ENCODE peak calls at places on chromosome 2, in eight cellular contexts. D is Right ventricle myocardium superior; X is NCI-H774; L is left colon; B is cardiac septum; S is activated naive CD4-positive, alpha-beta T cell; Z is Peyer's patch; A is iris pigment epithelial cell. O is an unnamed sample.
A peak's percentile ranks its signal among the peaks of the same experiment; 100 is the strongest.

GRCh38 chr2:54073796-54074195 is 41.6 kb upstream of the ACYP2 start:
- DNase-seq in D (no peak), X (no peak), L (no peak), B (no peak), S (no peak), Z (no peak), A (peak; percentile 67), O (peak; percentile 30)

GRCh38 chr2:71455011-71455740 is 1.8 kb downstream of the DYSF start:
- DNase-seq in D (no peak), X (no peak), L (no peak), B (peak; percentile 75), S (no peak), Z (no peak), A (no peak), O (no peak)

GRCh38 chr2:20143263-20143662 is 81.7 kb downstream of the SDC1 start:
- DNase-seq in D (no peak), X (no peak), L (no peak), B (no peak), S (no peak), Z (no peak), A (peak; percentile 68), O (peak; percentile 27)

GRCh38 chr2:241762933-241763369 is 13.7 kb upstream of the GAL3ST2 start:
- DNase-seq in D (no peak), X (no peak), L (no peak), B (peak; percentile 62), S (no peak), Z (peak; percentile 54), A (no peak), O (peak; percentile 57)

GRCh38 chr2:237746302-237747080 is 52.1 kb upstream of the RBM44 start:
- DNase-seq in D (no peak), X (no peak), L (no peak), B (no peak), S (no peak), Z (no peak), A (no peak), O (no peak)

GRCh38 chr2:231821908-231822307 is 35.7 kb downstream of the COPS7B start:
- DNase-seq in D (no peak), X (no peak), L (no peak), B (no peak), S (no peak), Z (no peak), A (no peak), O (no peak)

GRCh38 chr2:32168513-32168912 is 2.8 kb downstream of the SLC30A6 start:
- DNase-seq in D (no peak), X (no peak), L (no peak), B (no peak), S (no peak), Z (no peak), A (no peak), O (no peak)

GRCh38 chr2:207995887-207996286 is 29.4 kb downstream of the PLEKHM3 start:
- DNase-seq in D (no peak), X (no peak), L (no peak), B (no peak), S (no peak), Z (no peak), A (peak; percentile 32), O (no peak)

GRCh38 chr2:23843051-23843976 is 83.6 kb downstream of the ATAD2B start:
- DNase-seq in D (no peak), X (no peak), L (peak; percentile 17), B (no peak), S (no peak), Z (no peak), A (peak; percentile 28), O (no peak)

GRCh38 chr2:24515335-24515734 is 24.3 kb downstream of the NCOA1 start:
- DNase-seq in D (no peak), X (no peak), L (no peak), B (no peak), S (no peak), Z (no peak), A (peak; percentile 12), O (no peak)

GRCh38 chr2:171523969-171524401 is 1.7 kb downstream of the CYBRD1 start:
- DNase-seq in D (no peak), X (no peak), L (no peak), B (no peak), S (no peak), Z (no peak), A (peak; percentile 65), O (peak; percentile 88)

GRCh38 chr2:23204650-23205049 is 180.3 kb upstream of the KLHL29 start:
- DNase-seq in D (no peak), X (no peak), L (no peak), B (no peak), S (no peak), Z (no peak), A (no peak), O (no peak)

GRCh38 chr2:174797792-174798276 is 33.6 kb upstream of the CHRNA1 start:
- DNase-seq in D (no peak), X (no peak), L (no peak), B (no peak), S (no peak), Z (no peak), A (peak; percentile 49), O (no peak)

GRCh38 chr2:45257820-45258219 is 248.6 kb upstream of the SIX2 start:
- DNase-seq in D (no peak), X (no peak), L (no peak), B (no peak), S (no peak), Z (no peak), A (no peak), O (no peak)

GRCh38 chr2:70855679-70856078 is 20.1 kb upstream of the CD207 start:
- DNase-seq in D (no peak), X (no peak), L (no peak), B (no peak), S (no peak), Z (no peak), A (peak; percentile 60), O (no peak)

GRCh38 chr2:219441451-219442205 is 7.0 kb downstream of the SPEG start:
- DNase-seq in D (peak; percentile 63), X (peak; percentile 30), L (peak; percentile 51), B (peak; percentile 78), S (peak; percentile 36), Z (peak; percentile 60), A (peak; percentile 49), O (peak; percentile 44)

GRCh38 chr2:169042856-169043255 is 11.7 kb upstream of the ABCB11 start:
- DNase-seq in D (no peak), X (no peak), L (no peak), B (no peak), S (no peak), Z (no peak), A (no peak), O (no peak)

GRCh38 chr2:240632291-240632670 is 7.0 kb downstream of the GPR35 start:
- DNase-seq in D (no peak), X (no peak), L (peak; percentile 3), B (peak; percentile 56), S (no peak), Z (peak; percentile 49), A (no peak), O (no peak)

GRCh38 chr2:223122706-223123265 is 70.8 kb downstream of the KCNE4 start:
- DNase-seq in D (no peak), X (peak; percentile 77), L (no peak), B (no peak), S (no peak), Z (no peak), A (no peak), O (no peak)

GRCh38 chr2:232588031-232588430 is 37.5 kb downstream of the EIF4E2 start:
- DNase-seq in D (no peak), X (no peak), L (no peak), B (no peak), S (no peak), Z (no peak), A (no peak), O (no peak)

GRCh38 chr2:46283693-46284092 is 13.5 kb upstream of the EPAS1 start:
- DNase-seq in D (no peak), X (no peak), L (no peak), B (no peak), S (no peak), Z (no peak), A (no peak), O (no peak)

GRCh38 chr2:7557376-7557775 is 640.2 kb downstream of the RNF144A start:
- DNase-seq in D (no peak), X (no peak), L (no peak), B (no peak), S (no peak), Z (no peak), A (no peak), O (no peak)